ENCODE peak calls at places on chromosome 18, in six cellular contexts. O is A549, D is HepG2, R is GM12878, H is K562, A is upper lobe of left lung. N is an unnamed sample.

GRCh38 chr18:72107647-72108046 is 436.5 kb downstream of the CBLN2 start:
- ATAC-seq in O (peak; percentile 75), D (no peak), R (no peak), H (no peak), A (no peak), N (no peak)

GRCh38 chr18:23248826-23249225 is 113.5 kb downstream of the CABLES1 start:
- ATAC-seq in O (no peak), D (no peak), R (no peak), H (no peak), A (no peak), N (no peak)

GRCh38 chr18:34117319-34117718 is 107.4 kb downstream of the NOL4 start:
- ATAC-seq in O (no peak), D (no peak), R (peak; percentile 13), H (no peak), A (no peak), N (no peak)

GRCh38 chr18:13548106-13548819 is 178.1 kb downstream of the FAM210A start:
- ATAC-seq in O (peak; percentile 35), D (no peak), R (no peak), H (peak; percentile 74), A (no peak), N (no peak)

GRCh38 chr18:37565138-37565984 is at the start of gene CELF4:
- ATAC-seq in O (peak; percentile 71), D (no peak), R (no peak), H (peak; percentile 31), A (no peak), N (peak; percentile 29)

GRCh38 chr18:77223221-77223639 is 26.4 kb upstream of the GALR1 start:
- ATAC-seq in O (no peak), D (no peak), R (no peak), H (no peak), A (no peak), N (no peak)

GRCh38 chr18:72427721-72428120 is 116.4 kb downstream of the CBLN2 start:
- ATAC-seq in O (no peak), D (no peak), R (no peak), H (no peak), A (no peak), N (no peak)

GRCh38 chr18:60654298-60654697 is 281.7 kb upstream of the MC4R start:
- ATAC-seq in O (no peak), D (no peak), R (no peak), H (no peak), A (no peak), N (no peak)

GRCh38 chr18:13450289-13451207 is 232.0 kb downstream of the LDLRAD4 start:
- ATAC-seq in O (no peak), D (no peak), R (peak; percentile 54), H (no peak), A (no peak), N (no peak)

GRCh38 chr18:48949051-48949605 is 1.6 kb downstream of the SMAD7 start:
- ATAC-seq in O (peak; percentile 1), D (no peak), R (peak; percentile 11), H (no peak), A (peak; percentile 1), N (no peak)

GRCh38 chr18:36355511-36355910 is 58.0 kb downstream of the FHOD3 start:
- ATAC-seq in O (no peak), D (no peak), R (no peak), H (no peak), A (no peak), N (no peak)

GRCh38 chr18:55069497-55069896 is 110.2 kb upstream of the CCDC68 start:
- ATAC-seq in O (no peak), D (no peak), R (peak; percentile 86), H (no peak), A (no peak), N (no peak)

GRCh38 chr18:24326211-24326610 is 71.4 kb downstream of the OSBPL1A start:
- ATAC-seq in O (no peak), D (no peak), R (no peak), H (no peak), A (no peak), N (no peak)

GRCh38 chr18:76980663-76981387 is 151.8 kb downstream of the MBP start:
- ATAC-seq in O (no peak), D (no peak), R (peak; percentile 59), H (no peak), A (no peak), N (no peak)

GRCh38 chr18:5707586-5707985 is 163.8 kb upstream of the EPB41L3 start:
- ATAC-seq in O (no peak), D (no peak), R (no peak), H (no peak), A (no peak), N (no peak)

GRCh38 chr18:76936877-76937276 is 114.5 kb downstream of the ZNF236 start:
- ATAC-seq in O (no peak), D (no peak), R (no peak), H (no peak), A (no peak), N (no peak)

GRCh38 chr18:73959341-73959740 is 188.3 kb downstream of the FBXO15 start:
- ATAC-seq in O (no peak), D (no peak), R (no peak), H (no peak), A (no peak), N (no peak)

GRCh38 chr18:74501386-74501785 is 5.2 kb downstream of the CNDP2 start:
- ATAC-seq in O (no peak), D (no peak), R (no peak), H (no peak), A (no peak), N (no peak)

GRCh38 chr18:55097406-55098170 is 138.3 kb upstream of the CCDC68 start:
- ATAC-seq in O (no peak), D (no peak), R (no peak), H (no peak), A (no peak), N (no peak)

GRCh38 chr18:49032189-49032584 is 81.4 kb upstream of the SMAD7 start:
- ATAC-seq in O (no peak), D (no peak), R (no peak), H (no peak), A (no peak), N (no peak)

GRCh38 chr18:7892556-7892955 is 325.4 kb downstream of the PTPRM start:
- ATAC-seq in O (no peak), D (no peak), R (no peak), H (no peak), A (no peak), N (no peak)

GRCh38 chr18:7896164-7896563 is 329.0 kb downstream of the PTPRM start:
- ATAC-seq in O (no peak), D (no peak), R (no peak), H (no peak), A (no peak), N (no peak)

GRCh38 chr18:7894592-7894991 is 327.5 kb downstream of the PTPRM start:
- ATAC-seq in O (no peak), D (no peak), R (no peak), H (no peak), A (no peak), N (no peak)

GRCh38 chr18:7897119-7897518 is 330.0 kb downstream of the PTPRM start:
- ATAC-seq in O (no peak), D (no peak), R (no peak), H (no peak), A (peak; percentile 65), N (peak; percentile 28)

GRCh38 chr18:7895346-7895745 is 328.2 kb downstream of the PTPRM start:
- ATAC-seq in O (no peak), D (no peak), R (no peak), H (no peak), A (no peak), N (no peak)
- TF ChIP-seq EP300 in O (no peak), D (no peak), R (no peak), H (no peak), A (no peak), N (no peak)

DNA sequence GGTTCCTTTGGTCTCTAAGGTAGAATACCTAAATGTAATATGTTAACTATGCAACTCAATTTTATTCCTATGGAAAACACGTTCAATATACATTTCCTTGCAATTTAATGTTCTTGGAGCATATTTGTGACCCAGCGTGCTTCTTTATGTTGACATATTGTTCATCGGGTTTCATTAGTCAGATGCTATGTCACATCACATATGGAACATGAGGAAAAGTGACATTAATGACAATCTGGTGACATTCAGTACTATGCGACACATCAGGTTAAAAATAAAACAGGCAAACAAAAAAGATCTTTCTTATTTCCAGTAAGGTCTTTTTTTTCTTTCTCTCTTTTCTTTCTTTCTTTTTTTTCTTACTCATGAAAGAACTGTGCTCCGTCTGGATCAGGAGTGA is 135.6 kb upstream of the SMIM21 start:
- ATAC-seq in O (no peak), D (no peak), R (no peak), H (no peak), A (no peak), N (no peak)
- TF ChIP-seq EP300 in O (no peak), D (no peak), R (no peak), H (no peak), A (no peak), N (no peak)

DNA sequence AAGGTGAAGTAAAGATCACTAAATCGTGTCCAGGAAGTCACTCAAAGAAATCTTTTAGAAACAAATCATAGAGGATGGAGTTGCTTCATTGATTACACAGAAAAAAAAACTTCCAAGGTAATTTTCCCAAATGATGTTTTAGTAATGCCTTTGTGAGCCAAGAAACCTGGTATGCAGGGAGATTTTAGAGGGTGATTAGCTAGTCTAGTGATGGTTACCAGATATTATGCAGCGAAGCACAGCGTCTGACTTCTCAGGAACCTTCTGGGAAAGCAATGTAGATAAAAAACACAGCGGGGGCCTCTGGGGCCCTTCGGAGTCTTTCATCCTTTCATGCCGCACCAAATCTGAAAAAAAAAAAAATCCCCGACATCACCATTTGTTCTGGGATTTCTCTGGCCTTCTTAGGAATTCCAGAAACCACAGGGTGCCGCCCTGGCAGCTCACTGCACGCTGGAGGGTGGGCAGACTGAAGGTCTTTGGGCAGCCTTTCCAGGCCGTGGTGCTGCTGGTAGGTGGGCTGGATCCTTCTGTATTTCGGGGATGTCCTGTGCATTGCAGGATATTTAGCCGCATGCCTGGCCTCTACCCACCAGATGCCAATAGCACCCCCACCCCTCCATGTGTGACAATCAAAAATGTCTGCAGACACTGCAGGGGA is 17.3 kb downstream of the ALPK2 start:
- ATAC-seq in O (peak; percentile 76), D (no peak), R (no peak), H (no peak), A (no peak), N (no peak)
- TF ChIP-seq EP300 in O (peak; percentile 76), D (no peak), R (no peak), H (no peak), A (no peak), N (no peak)

DNA sequence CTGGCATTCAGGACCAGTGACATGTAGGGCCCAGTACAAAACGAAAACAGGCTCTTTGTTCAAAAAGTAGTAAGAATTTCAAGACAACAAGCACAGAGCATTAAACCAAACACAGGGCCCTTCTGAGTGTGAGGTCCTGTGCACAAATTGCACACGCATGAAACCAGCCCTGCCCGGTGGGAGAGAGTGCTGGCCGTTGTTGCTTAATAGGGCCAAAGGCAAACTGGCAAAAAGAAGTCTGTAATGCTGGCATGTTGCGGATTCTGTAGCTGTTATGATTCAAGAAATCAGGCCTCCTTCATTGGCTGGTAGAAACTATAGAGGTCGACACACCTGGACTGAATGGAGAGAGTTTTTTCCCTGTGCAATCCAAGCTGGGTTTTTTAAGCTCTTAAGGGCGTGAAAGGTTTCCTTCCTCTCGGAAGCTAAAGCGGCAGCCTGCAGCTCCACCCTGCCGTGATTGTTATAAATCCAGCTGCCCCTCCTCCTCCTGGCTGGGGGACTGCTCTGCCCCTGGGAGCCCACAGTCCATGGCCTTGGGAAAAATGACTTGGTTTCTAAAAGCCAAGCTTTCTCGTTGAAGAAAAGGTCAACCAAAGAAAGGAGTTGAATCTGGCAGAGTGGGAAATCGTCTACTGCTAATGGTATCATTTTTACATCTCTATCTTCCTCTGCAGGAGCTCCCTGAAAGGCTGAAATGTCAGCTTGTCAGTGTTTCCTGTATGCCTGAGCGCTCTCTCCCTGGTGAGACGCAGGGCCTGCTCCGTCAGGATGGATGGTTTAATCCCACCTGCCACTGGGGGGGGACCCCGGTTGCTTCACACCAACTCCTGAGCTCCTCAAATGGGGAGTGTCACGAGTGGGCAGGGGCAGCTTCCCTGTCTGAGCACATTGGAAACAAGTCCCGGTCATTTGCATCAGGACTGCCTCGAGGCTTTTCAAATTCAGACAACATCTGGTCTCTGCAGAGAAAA is 143.6 kb downstream of the ALPK2 start:
- ATAC-seq in O (no peak), D (peak; percentile 40), R (no peak), H (no peak), A (no peak), N (no peak)
- TF ChIP-seq EP300 in O (no peak), D (no peak), R (no peak), H (no peak), A (no peak), N (no peak)